ENCODE peak calls at places on chromosomes 1 and 21, in ten cellular contexts. A is effector memory CD4-positive, alpha-beta T cell; C is cardiac muscle cell; Y is MCF 10A; M is fibroblast of the aortic adventitia; H is CD8-positive, alpha-beta memory T cell; E is caudate nucleus; J is epithelial cell of esophagus; R is HT1080; F is NAMALWA. B is an unnamed sample.

GRCh38 chr1:222821239-222821638 is 6.4 kb downstream of the DISP1 start:
- DNase-seq in Y (no peak), E (no peak), H (no peak), M (peak; percentile 24), R (no peak), F (no peak), C (no peak), A (no peak), J (no peak), B (no peak)

GRCh38 chr1:222867316-222867715 is 52.5 kb downstream of the DISP1 start:
- DNase-seq in E (no peak), A (no peak), R (no peak), M (no peak), H (no peak), Y (no peak), C (no peak), F (no peak), J (no peak), B (no peak)

GRCh38 chr1:40404670-40405462 is 31.3 kb downstream of the SMAP2 start:
- DNase-seq in H (no peak), C (peak; percentile 56), J (peak; percentile 73), E (no peak), F (peak; percentile 78), A (no peak), R (peak; percentile 22), M (peak; percentile 85), Y (peak; percentile 70), B (peak; percentile 29)

GRCh38 chr1:77899647-77900320 is 11.4 kb downstream of the NEXN start:
- DNase-seq in A (no peak), M (no peak), C (no peak), H (no peak), F (no peak), Y (peak; percentile 28), R (no peak), E (no peak), J (peak; percentile 30), B (no peak)

GRCh38 chr21:16073571-16073970 is 343.8 kb downstream of the USP25 start:
- DNase-seq in H (no peak), E (no peak), C (no peak), F (no peak), J (no peak), A (no peak), M (no peak), Y (no peak), R (no peak), B (no peak)

GRCh38 chr1:8137406-8138244 is 111.5 kb upstream of the ERRFI1 start:
- DNase-seq in A (no peak), M (peak; percentile 97), C (no peak), Y (peak; percentile 85), J (peak; percentile 61), E (no peak), R (peak; percentile 96), H (no peak), F (no peak), B (no peak)

GRCh38 chr1:164755674-164756073 is 196.7 kb downstream of the PBX1 start:
- DNase-seq in E (no peak), A (no peak), F (no peak), J (no peak), M (no peak), C (no peak), H (no peak), Y (peak; percentile 48), R (no peak), B (no peak)

GRCh38 chr1:181061891-181062777 is 26.4 kb upstream of the IER5 start:
- DNase-seq in M (no peak), J (no peak), C (no peak), A (no peak), Y (no peak), H (no peak), E (no peak), F (peak; percentile 64), R (no peak), B (no peak)

GRCh38 chr1:67479146-67479891 is 49.1 kb upstream of the SERBP1 start:
- DNase-seq in A (no peak), F (no peak), M (peak; percentile 46), Y (peak; percentile 52), R (peak; percentile 36), H (no peak), J (peak; percentile 35), C (no peak), E (peak; percentile 4), B (no peak)

GRCh38 chr1:109379422-109379821 is 18.3 kb downstream of the SORT1 start:
- DNase-seq in Y (no peak), M (no peak), C (no peak), A (no peak), E (no peak), J (no peak), R (no peak), F (no peak), H (no peak), B (no peak)

GRCh38 chr1:173507847-173508209 is 30.7 kb downstream of the PRDX6 start:
- DNase-seq in R (peak; percentile 45), F (no peak), J (peak; percentile 81), C (no peak), A (no peak), Y (peak; percentile 64), H (no peak), M (no peak), E (no peak), B (no peak)

GRCh38 chr1:23930861-23931471 is 17.8 kb upstream of the CNR2 start:
- DNase-seq in E (no peak), F (peak; percentile 91), H (no peak), A (no peak), Y (peak; percentile 42), M (peak; percentile 65), R (no peak), C (no peak), J (peak; percentile 82), B (no peak)

GRCh38 chr1:43930168-43930948 is 3.2 kb upstream of the ARTN start:
- DNase-seq in J (peak; percentile 59), C (no peak), R (no peak), E (no peak), A (no peak), F (peak; percentile 48), Y (peak; percentile 41), H (no peak), M (no peak), B (no peak)

GRCh38 chr1:21547876-21548275 is 38.7 kb downstream of the ALPL start:
- DNase-seq in R (no peak), M (no peak), C (no peak), F (no peak), E (peak; percentile 71), Y (no peak), H (no peak), J (no peak), A (no peak), B (no peak)

GRCh38 chr1:87560961-87561360 is 232.3 kb downstream of the LMO4 start:
- DNase-seq in M (peak; percentile 76), H (no peak), Y (no peak), E (no peak), C (no peak), F (no peak), A (no peak), J (no peak), R (no peak), B (no peak)

GRCh38 chr1:23394664-23395063 is 25.0 kb upstream of the ZNF436 start:
- DNase-seq in R (peak; percentile 78), H (no peak), J (no peak), M (peak; percentile 92), E (peak; percentile 60), Y (peak; percentile 35), F (no peak), A (no peak), C (peak; percentile 47), B (no peak)

GRCh38 chr1:67716800-67717199 is 31.8 kb downstream of the GADD45A start:
- DNase-seq in C (no peak), H (no peak), M (peak; percentile 66), E (no peak), A (no peak), R (no peak), F (no peak), Y (peak; percentile 98), J (peak; percentile 96), B (no peak)

GRCh38 chr1:178566187-178566586 is 53.3 kb downstream of the TEX35 start:
- DNase-seq in F (no peak), E (no peak), R (no peak), Y (peak; percentile 21), M (peak; percentile 18), A (no peak), J (peak; percentile 14), C (no peak), H (no peak), B (no peak)

GRCh38 chr1:4803335-4803734 is 148.9 kb downstream of the AJAP1 start:
- DNase-seq in E (no peak), A (no peak), F (no peak), Y (no peak), R (no peak), M (no peak), H (no peak), J (no peak), C (no peak), B (no peak)

GRCh38 chr1:59752556-59753412 is 62.0 kb upstream of the HOOK1 start:
- DNase-seq in H (no peak), F (no peak), A (no peak), E (peak; percentile 29), M (no peak), J (no peak), C (no peak), R (no peak), Y (no peak), B (no peak)

GRCh38 chr1:47621977-47622376 is 184.1 kb downstream of the FOXD2 start:
- DNase-seq in Y (no peak), E (no peak), R (no peak), F (no peak), J (no peak), H (no peak), C (no peak), A (no peak), M (no peak), B (no peak)

GRCh38 chr1:169868978-169869377 is 24.7 kb downstream of the SCYL3 start:
- DNase-seq in Y (peak; percentile 24), E (no peak), A (no peak), R (no peak), F (no peak), C (no peak), M (no peak), H (no peak), J (peak; percentile 41), B (no peak)

GRCh38 chr1:212699839-212700596 is at the start of gene BATF3:
- DNase-seq in J (no peak), R (peak; percentile 27), M (no peak), H (peak; percentile 59), C (no peak), E (peak; percentile 74), F (peak; percentile 32), A (peak; percentile 52), Y (no peak), B (peak; percentile 54)

GRCh38 chr1:21927531-21928237 is 9.4 kb downstream of the HSPG2 start:
- DNase-seq in Y (no peak), F (no peak), J (no peak), A (no peak), E (no peak), C (no peak), H (no peak), R (no peak), M (peak; percentile 79), B (no peak)

GRCh38 chr1:156193208-156193487 is 756 bp upstream of the SLC25A44 start:
- DNase-seq in H (no peak), J (no peak), A (no peak), E (no peak), C (no peak), R (no peak), M (no peak), F (no peak), Y (no peak), B (no peak)

GRCh38 chr1:220696863-220697231 is 6.7 kb downstream of the C1orf115 start:
- DNase-seq in J (peak; percentile 10), Y (no peak), H (no peak), A (no peak), R (peak; percentile 27), E (peak; percentile 50), C (no peak), M (no peak), F (no peak), B (no peak)

GRCh38 chr1:8096105-8097011 is 70.2 kb upstream of the ERRFI1 start:
- DNase-seq in A (no peak), H (no peak), M (peak; percentile 84), R (peak; percentile 96), Y (peak; percentile 80), E (no peak), F (no peak), C (no peak), J (peak; percentile 81), B (no peak)

GRCh38 chr1:65319141-65319540 is 9.8 kb downstream of the DNAJC6 start:
- DNase-seq in A (no peak), F (no peak), M (no peak), H (no peak), E (peak; percentile 37), R (no peak), J (no peak), C (no peak), Y (no peak), B (no peak)